ENCODE peak calls at places on chromosomes 12 and 14, in four cellular contexts. I is K562, B is GM12865, U is H54. H is an unnamed sample.

GRCh38 chr12:131755305-131756113 is 44.6 kb downstream of the SFSWAP start:
- DNase-seq in B (peak), I (peak), U (peak), H (peak)

GRCh38 chr12:26346748-26347147 is 151.4 kb downstream of the SSPN start:
- DNase-seq in B (no peak), U (no peak), I (no peak), H (no peak)

GRCh38 chr12:14948672-14949071 is 10.3 kb upstream of the ERP27 start:
- DNase-seq in U (no peak), I (no peak), B (peak), H (peak)

GRCh38 chr12:108313609-108314331 is 25.3 kb downstream of the CMKLR1 start:
- DNase-seq in B (peak), U (no peak), I (no peak), H (no peak)

GRCh38 chr12:55940065-55940732 is 9.2 kb downstream of the DGKA start:
- DNase-seq in I (peak), U (peak), B (peak), H (peak)

GRCh38 chr14:105184461-105184860 is 3.3 kb upstream of the NUDT14 start:
- DNase-seq in I (no peak), U (no peak), B (no peak), H (no peak)

GRCh38 chr14:101171650-101172049 is 268.1 kb upstream of the RTL1 start:
- DNase-seq in U (no peak), I (no peak), B (no peak), H (no peak)

GRCh38 chr12:117402363-117402762 is 40.9 kb upstream of the NOS1 start:
- DNase-seq in B (no peak), I (no peak), U (no peak), H (peak)

GRCh38 chr12:109888179-109889020 is 8.1 kb upstream of the GLTP start:
- DNase-seq in I (no peak), U (peak), B (peak), H (peak)

GRCh38 chr12:57147641-57147944 is 174 bp upstream of the LRP1-AS start:
- DNase-seq in I (no peak), B (no peak), U (no peak), H (no peak)

GRCh38 chr12:94571556-94571955 is 78.8 kb downstream of the TMCC3 start:
- DNase-seq in U (peak), I (no peak), B (no peak), H (no peak)

GRCh38 chr12:71441350-71441748 is 1.8 kb downstream of the LGR5 start:
- DNase-seq in U (no peak), B (no peak), I (no peak), H (no peak)

GRCh38 chr12:14960548-14961465 is 594 bp downstream of the ARHGDIB start:
- DNase-seq in B (peak), I (no peak), U (peak), H (peak)

GRCh38 chr12:72207094-72207493 is 65.1 kb upstream of the TRHDE start:
- DNase-seq in U (no peak), I (no peak), B (no peak), H (no peak)

GRCh38 chr12:31016057-31016456 is 57.6 kb upstream of the DDX11 start:
- DNase-seq in I (no peak), B (no peak), U (no peak), H (no peak)

GRCh38 chr14:90671382-90671781 is 144.8 kb downstream of the TTC7B start:
- DNase-seq in U (no peak), I (no peak), B (no peak), H (peak)

GRCh38 chr12:2384029-2384386 is 331.2 kb downstream of the CACNA1C start:
- DNase-seq in B (no peak), I (no peak), U (no peak), H (no peak)

GRCh38 chr14:92352158-92352985 is 29.4 kb downstream of the SLC24A4 start:
- DNase-seq in B (peak), I (peak), U (peak), H (peak)

GRCh38 chr12:124509300-124509675 is 58.1 kb downstream of the NCOR2 start:
- DNase-seq in U (no peak), I (no peak), B (no peak), H (no peak)